ENCODE peak calls at places on chromosomes 5 and 9, in nine cellular contexts. R is sigmoid colon, X is HL-60, N is GM23338, E is H1, B is GM12891, P is GM12892, D is stomach, W is transverse colon. I is an unnamed sample.
A peak's percentile ranks its signal among the peaks of the same experiment; 100 is the strongest.

GRCh38 chr9:104991144-104991953 is 63.4 kb upstream of the ABCA1 start:
- DNase-seq in W (peak; percentile 95), E (no peak), D (peak; percentile 94), X (peak; percentile 85), R (peak; percentile 99), N (peak; percentile 91), B (peak; percentile 51), P (peak; percentile 33), I (peak; percentile 99)

GRCh38 chr9:91795500-91796241 is 154.4 kb downstream of the ROR2 start:
- DNase-seq in D (no peak), P (no peak), R (peak; percentile 70), N (no peak), E (no peak), W (no peak), B (no peak), X (no peak), I (no peak)

GRCh38 chr5:157528036-157528632 is 47.4 kb downstream of the ADAM19 start:
- DNase-seq in N (peak; percentile 62), B (no peak), E (no peak), D (no peak), W (peak; percentile 35), P (no peak), R (peak; percentile 83), X (no peak), I (no peak)

GRCh38 chr9:106861585-106862114 is 1.3 kb upstream of the ZNF462 start:
- DNase-seq in N (no peak), P (no peak), B (no peak), R (no peak), W (no peak), X (no peak), D (no peak), E (no peak), I (no peak)

GRCh38 chr9:61671276-61671973 is 481.6 kb downstream of the SPATA31A7 start:
- DNase-seq in P (no peak), B (no peak), X (no peak), N (no peak), E (no peak), W (peak; percentile 2), R (peak; percentile 52), D (no peak), I (peak; percentile 59)

GRCh38 chr5:78360674-78361225 is 333 bp downstream of the SCAMP1 start:
- DNase-seq in R (peak; percentile 75), W (peak; percentile 66), P (peak; percentile 46), B (peak; percentile 28), X (peak; percentile 10), E (no peak), N (no peak), D (peak; percentile 68), I (peak; percentile 65)

GRCh38 chr9:75885652-75886051 is 4.8 kb upstream of the PCSK5 start:
- DNase-seq in D (no peak), E (no peak), P (no peak), R (no peak), N (no peak), X (no peak), W (no peak), B (no peak), I (no peak)

GRCh38 chr9:33161589-33162132 is 5.5 kb downstream of the B4GALT1 start:
- DNase-seq in R (no peak), B (no peak), W (peak; percentile 59), P (no peak), E (no peak), X (no peak), N (no peak), D (peak; percentile 78), I (no peak)

GRCh38 chr5:44885903-44886302 is 77.2 kb downstream of the MRPS30 start:
- DNase-seq in N (no peak), P (no peak), E (no peak), D (no peak), R (no peak), B (peak; percentile 19), W (no peak), X (no peak), I (no peak)

GRCh38 chr5:82644229-82644628 is 366.1 kb upstream of the RPS23 start:
- DNase-seq in W (no peak), X (no peak), P (no peak), N (no peak), R (no peak), E (no peak), B (no peak), D (no peak), I (no peak)

GRCh38 chr5:71651554-71651953 is 64.4 kb downstream of the MCCC2 start:
- DNase-seq in E (no peak), P (no peak), W (no peak), D (no peak), B (no peak), R (no peak), X (no peak), N (no peak), I (no peak)

GRCh38 chr5:159099049-159099760 is 511 bp downstream of the EBF1 start:
- DNase-seq in B (no peak), R (no peak), D (no peak), N (peak; percentile 61), E (no peak), X (no peak), W (no peak), P (no peak), I (no peak)

GRCh38 chr5:926416-927171 is 33.9 kb downstream of the TRIP13 start:
- DNase-seq in R (peak; percentile 71), W (no peak), B (peak; percentile 46), P (peak; percentile 56), X (no peak), D (no peak), N (peak; percentile 74), E (no peak), I (peak; percentile 88)

GRCh38 chr5:73170522-73170921 is 2.5 kb upstream of the TMEM174 start:
- DNase-seq in B (no peak), P (no peak), D (no peak), X (no peak), E (peak; percentile 50), R (no peak), W (peak; percentile 36), N (peak; percentile 89), I (no peak)

GRCh38 chr5:88203977-88204735 is 64.5 kb downstream of the TMEM161B start:
- DNase-seq in D (no peak), W (no peak), P (no peak), E (no peak), X (no peak), R (no peak), B (peak; percentile 20), N (peak; percentile 59), I (no peak)

GRCh38 chr5:164119806-164120440 is 614.5 kb downstream of the MAT2B start:
- DNase-seq in N (peak; percentile 58), W (no peak), P (no peak), E (no peak), X (no peak), B (no peak), R (no peak), D (no peak), I (no peak)

GRCh38 chr5:25649628-25650265 is 1005.0 kb upstream of the CDH10 start:
- DNase-seq in B (no peak), E (no peak), W (no peak), P (no peak), N (no peak), X (no peak), R (no peak), D (no peak), I (no peak)

GRCh38 chr5:40410231-40410861 is 269.4 kb upstream of the PTGER4 start:
- DNase-seq in X (peak; percentile 68), W (no peak), R (no peak), N (no peak), B (no peak), P (no peak), D (no peak), E (no peak), I (peak; percentile 49)
- TF ChIP-seq POLR2AphosphoS5 in X (no peak), W (no peak), R (no peak), N (no peak), B (no peak), P (no peak), D (no peak), E (no peak), I (no peak)

GRCh38 chr5:107425541-107426031 is 245.2 kb downstream of the EFNA5 start:
- DNase-seq in W (no peak), D (no peak), P (no peak), B (no peak), R (no peak), E (no peak), X (no peak), N (no peak), I (no peak)
- TF ChIP-seq POLR2AphosphoS5 in W (no peak), D (no peak), P (no peak), B (no peak), R (no peak), E (no peak), X (no peak), N (no peak), I (no peak)

GRCh38 chr5:55141945-55142690 is 17.9 kb upstream of the GPX8 start:
- DNase-seq in N (no peak), D (no peak), B (no peak), P (no peak), R (no peak), E (no peak), W (no peak), X (no peak), I (no peak)

GRCh38 chr5:55146080-55146479 is 13.9 kb upstream of the GPX8 start:
- DNase-seq in N (peak; percentile 23), E (no peak), B (no peak), W (no peak), D (no peak), P (no peak), X (no peak), R (no peak), I (no peak)

GRCh38 chr5:55149396-55149795 is 10.6 kb upstream of the GPX8 start:
- DNase-seq in D (no peak), E (no peak), W (no peak), X (no peak), R (no peak), B (no peak), N (no peak), P (no peak), I (no peak)

GRCh38 chr5:55143624-55144023 is 16.3 kb upstream of the GPX8 start:
- DNase-seq in W (no peak), X (no peak), B (no peak), E (no peak), N (no peak), R (no peak), D (no peak), P (no peak), I (no peak)

DNA sequence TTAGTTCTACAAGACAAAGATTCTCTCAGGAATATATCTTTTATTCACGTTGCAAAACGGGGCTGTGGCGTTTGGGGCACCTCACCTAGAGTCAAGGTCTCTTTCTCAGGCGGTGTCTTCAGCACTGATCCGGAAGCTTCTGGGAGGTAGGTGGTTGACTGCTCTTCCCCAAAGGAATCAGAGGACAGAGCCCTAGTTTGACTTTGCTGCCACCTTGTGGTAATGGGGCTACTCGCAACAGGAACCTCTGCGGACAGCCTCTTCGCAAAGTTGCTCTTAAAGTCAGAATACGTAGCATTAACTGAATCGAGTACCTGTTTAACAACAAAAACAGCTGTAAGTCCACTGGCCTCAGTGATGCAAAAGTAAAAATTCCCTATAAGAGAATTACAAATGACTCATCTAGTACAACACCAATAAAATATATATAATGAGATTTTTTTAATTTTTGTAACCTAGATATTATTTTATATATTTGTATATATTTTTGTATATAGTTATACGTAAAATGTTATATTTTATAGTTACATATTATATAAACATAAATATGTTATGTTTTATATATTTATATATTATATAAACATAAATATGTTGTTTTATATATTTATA is 13.3 kb upstream of the GPX8 start:
- DNase-seq in B (peak; percentile 16), X (peak; percentile 15), D (peak; percentile 82), N (peak; percentile 95), E (peak; percentile 80), W (peak; percentile 83), P (peak; percentile 4), R (peak; percentile 79), I (peak; percentile 70)
- TF ChIP-seq POLR2AphosphoS5 in B (no peak), X (no peak), D (no peak), N (no peak), E (no peak), W (no peak), P (no peak), R (no peak), I (no peak)

GRCh38 chr9:38066907-38067610 is 2.0 kb downstream of the SHB start:
- DNase-seq in B (no peak), D (peak; percentile 79), W (peak; percentile 80), P (no peak), X (no peak), N (peak; percentile 45), R (peak; percentile 84), E (no peak), I (peak; percentile 85)
- TF ChIP-seq POLR2AphosphoS5 in B (no peak), D (no peak), W (no peak), P (no peak), X (no peak), N (no peak), R (peak; percentile 30), E (no peak), I (peak; percentile 72)

I was measured in upper lobe of left lung.